ENCODE peak calls at places on chromosomes 7 and 10, in eight cellular contexts. G is cardiac muscle cell, V is GM12878, D is heart right ventricle, N is pancreas, S is H9, H is body of pancreas, A is lung. Z is an unnamed sample.

GRCh38 chr10:46006219-46006618 is 24.2 kb downstream of the NCOA4 start:
- DNase-seq in V (no peak), N (no peak), D (no peak), H (no peak), S (no peak), G (peak), A (no peak), Z (no peak)

GRCh38 chr10:29806350-29806788 is 171.6 kb upstream of the SVIL start:
- DNase-seq in G (no peak), A (no peak), S (no peak), D (no peak), V (no peak), H (no peak), N (no peak), Z (no peak)

GRCh38 chr10:125840955-125841354 is 17.6 kb downstream of the BCCIP start:
- DNase-seq in N (no peak), G (no peak), H (no peak), D (no peak), S (no peak), V (no peak), A (no peak), Z (no peak)

GRCh38 chr10:31630866-31631567 is 297.6 kb downstream of the ARHGAP12 start:
- DNase-seq in S (no peak), N (no peak), A (no peak), V (peak), H (no peak), G (peak), D (peak), Z (no peak)

GRCh38 chr10:69558559-69558958 is 14.7 kb downstream of the NEUROG3 start:
- DNase-seq in H (no peak), D (no peak), S (no peak), G (no peak), N (no peak), A (no peak), V (no peak), Z (no peak)

GRCh38 chr7:64045301-64046040 is at the start of gene ZNF727:
- DNase-seq in S (no peak), V (no peak), D (peak), A (peak), N (peak), G (no peak), H (peak), Z (peak)

GRCh38 chr10:98411768-98412167 is 3.2 kb downstream of the PYROXD2 start:
- DNase-seq in N (no peak), G (no peak), A (no peak), S (no peak), D (no peak), V (no peak), H (no peak), Z (no peak)

GRCh38 chr10:96280859-96281258 is 9.5 kb upstream of the BLNK start:
- DNase-seq in D (no peak), G (no peak), A (no peak), S (no peak), V (no peak), N (no peak), H (no peak), Z (no peak)

GRCh38 chr7:2864999-2865670 is 21.0 kb upstream of the GNA12 start:
- DNase-seq in G (peak), V (no peak), D (peak), S (peak), A (peak), N (peak), H (peak), Z (peak)

GRCh38 chr10:62853710-62854109 is 37.5 kb upstream of the EGR2 start:
- DNase-seq in G (no peak), N (no peak), S (no peak), A (no peak), H (no peak), D (no peak), V (no peak), Z (no peak)

GRCh38 chr10:76336213-76336963 is 905.0 kb downstream of the LRMDA start:
- DNase-seq in H (no peak), V (no peak), N (no peak), A (no peak), S (no peak), G (no peak), D (peak), Z (no peak)

GRCh38 chr10:125984346-125984745 is 88.0 kb downstream of the FANK1 start:
- DNase-seq in V (no peak), A (no peak), H (no peak), D (no peak), N (no peak), S (no peak), G (no peak), Z (no peak)

GRCh38 chr10:88418871-88419270 is 164.2 kb downstream of the RNLS start:
- DNase-seq in D (no peak), G (no peak), V (no peak), H (no peak), S (no peak), A (no peak), N (no peak), Z (no peak)

GRCh38 chr7:116449950-116450349 is 49.6 kb upstream of the CAV2 start:
- DNase-seq in G (peak), S (no peak), H (no peak), D (peak), V (no peak), A (no peak), N (no peak), Z (no peak)

GRCh38 chr10:29751686-29752085 is 116.9 kb upstream of the SVIL start:
- DNase-seq in V (no peak), D (no peak), S (no peak), G (no peak), A (no peak), H (no peak), N (no peak), Z (no peak)

GRCh38 chr10:52318822-52319464 is 4.9 kb downstream of the DKK1 start:
- DNase-seq in D (no peak), G (peak), H (no peak), S (no peak), A (no peak), N (no peak), V (no peak), Z (no peak)

GRCh38 chr10:60853107-60853506 is 74.8 kb downstream of the CDK1 start:
- DNase-seq in D (peak), A (no peak), G (peak), V (no peak), N (no peak), S (no peak), H (no peak), Z (no peak)

DNA sequence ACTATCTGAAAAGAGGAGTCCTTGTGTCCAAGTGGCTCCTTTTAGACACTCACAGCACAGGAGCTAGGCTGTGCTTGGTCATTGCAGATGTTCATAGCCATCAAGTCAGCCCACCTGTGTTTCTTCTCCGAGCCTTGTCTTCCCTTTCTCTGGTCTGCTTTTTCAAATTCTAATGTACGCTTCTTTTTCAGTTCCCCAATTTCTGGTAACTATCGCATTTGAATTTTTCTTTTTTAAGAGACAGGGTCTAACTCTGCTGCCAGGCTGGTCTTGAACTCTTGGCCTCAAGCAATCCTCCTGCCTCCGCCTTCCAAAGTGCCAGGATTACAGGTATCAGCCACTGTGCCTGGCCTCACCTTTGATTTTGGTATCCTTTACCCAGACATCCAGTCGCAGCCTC is 18.9 kb downstream of the APBB1IP start:
- DNase-seq in G (no peak), S (no peak), D (no peak), N (no peak), V (peak), A (no peak), H (no peak), Z (no peak)
- H3K27ac ChIP-seq in G (no peak), S (no peak), D (no peak), N (no peak), V (peak), A (no peak), H (no peak), Z (no peak)

DNA sequence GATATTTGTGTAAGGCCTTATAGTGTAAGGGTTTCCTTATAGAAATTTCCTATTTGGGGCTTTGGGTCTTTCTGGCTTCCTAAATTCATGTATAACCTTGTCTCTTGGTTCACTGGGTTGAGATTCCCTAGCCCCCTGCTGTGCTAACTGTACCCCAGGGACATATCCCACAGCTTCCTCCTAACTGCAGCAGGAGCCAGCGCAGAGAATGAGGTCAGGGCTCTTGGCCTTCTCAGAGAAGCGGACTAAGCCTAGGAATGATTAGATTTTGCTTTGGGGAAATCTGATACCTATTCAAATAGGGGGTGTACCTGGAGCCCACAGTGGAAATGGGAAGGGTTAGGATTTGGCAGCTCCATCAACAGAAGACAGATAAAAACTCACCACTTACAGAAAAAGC is 138.1 kb upstream of the EFCAB10 start:
- DNase-seq in S (no peak), D (no peak), H (no peak), G (no peak), V (no peak), A (no peak), N (no peak), Z (no peak)
- H3K27ac ChIP-seq in S (no peak), D (no peak), H (peak), G (peak), V (no peak), A (no peak), N (no peak), Z (no peak)

GRCh38 chr7:28078036-28078901 is 102.3 kb downstream of the JAZF1 start:
- DNase-seq in S (no peak), V (no peak), N (no peak), D (no peak), A (no peak), G (peak), H (peak), Z (peak)
- H3K27ac ChIP-seq in S (no peak), V (no peak), N (no peak), D (no peak), A (no peak), G (no peak), H (no peak), Z (no peak)

DNA sequence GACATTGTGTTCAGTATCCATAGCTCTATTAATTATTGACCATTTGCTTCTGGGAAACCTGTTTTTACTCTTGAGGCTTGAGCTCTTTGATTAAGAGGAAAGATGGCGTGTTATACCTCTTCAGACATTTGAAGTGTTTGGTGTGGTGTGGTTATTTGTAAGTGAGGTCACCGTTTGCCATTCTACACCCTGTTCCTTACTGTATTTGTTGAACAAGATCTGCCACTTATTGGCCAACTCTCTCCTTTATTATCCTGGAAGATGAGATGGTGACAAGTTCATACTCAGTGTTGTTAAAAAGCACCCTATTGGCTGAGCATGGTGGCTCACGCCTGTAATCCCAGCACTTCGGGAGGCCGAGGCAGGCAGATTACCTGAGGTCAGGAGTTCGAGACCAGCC is 18.5 kb downstream of the C7orf57 start:
- DNase-seq in S (no peak), N (no peak), G (no peak), H (no peak), A (no peak), D (no peak), V (no peak), Z (no peak)
- H3K27ac ChIP-seq in S (no peak), N (no peak), G (no peak), H (no peak), A (no peak), D (no peak), V (no peak), Z (no peak)

GRCh38 chr7:118142012-118142411 is 42.0 kb upstream of the LSM8 start:
- DNase-seq in V (no peak), A (no peak), D (no peak), S (no peak), N (no peak), H (no peak), G (no peak), Z (no peak)
- H3K27ac ChIP-seq in V (no peak), A (no peak), D (no peak), S (no peak), N (no peak), H (no peak), G (no peak), Z (no peak)

GRCh38 chr7:67625257-67625713 is 628.7 kb downstream of the TYW1 start:
- DNase-seq in A (peak), D (peak), N (peak), G (peak), V (no peak), S (peak), H (peak), Z (peak)
- H3K27ac ChIP-seq in A (no peak), D (no peak), N (no peak), G (no peak), V (no peak), S (no peak), H (no peak), Z (no peak)

DNA sequence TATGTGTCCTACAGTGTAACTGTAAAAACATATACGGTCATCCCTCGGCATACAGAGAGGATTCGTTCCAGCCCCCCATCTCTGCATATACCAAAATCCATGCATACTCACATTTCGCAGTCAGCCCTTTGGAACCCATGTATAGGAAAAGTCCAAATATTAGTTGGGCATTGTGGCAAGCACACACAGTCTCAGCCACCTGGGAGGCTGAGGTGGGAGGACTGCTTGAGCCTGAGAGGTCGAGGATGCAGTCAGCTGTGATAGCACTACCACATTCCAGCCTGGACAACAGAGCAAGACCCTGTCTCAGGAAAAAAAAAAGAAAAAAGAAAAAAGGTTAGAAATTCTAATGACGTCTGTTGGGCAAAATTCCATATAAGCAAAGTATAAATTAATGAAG is 29.1 kb downstream of the MDH2 start:
- DNase-seq in G (no peak), V (no peak), H (no peak), N (no peak), A (no peak), D (no peak), S (no peak), Z (no peak)
- H3K27ac ChIP-seq in G (no peak), V (no peak), H (no peak), N (no peak), A (no peak), D (no peak), S (no peak), Z (no peak)

GRCh38 chr10:14860782-14861181 is 17.9 kb upstream of the SUV39H2 start:
- DNase-seq in N (no peak), V (no peak), D (no peak), H (peak), S (no peak), A (no peak), G (no peak), Z (no peak)
- H3K27ac ChIP-seq in N (no peak), V (no peak), D (no peak), H (peak), S (no peak), A (no peak), G (no peak), Z (no peak)

DNA sequence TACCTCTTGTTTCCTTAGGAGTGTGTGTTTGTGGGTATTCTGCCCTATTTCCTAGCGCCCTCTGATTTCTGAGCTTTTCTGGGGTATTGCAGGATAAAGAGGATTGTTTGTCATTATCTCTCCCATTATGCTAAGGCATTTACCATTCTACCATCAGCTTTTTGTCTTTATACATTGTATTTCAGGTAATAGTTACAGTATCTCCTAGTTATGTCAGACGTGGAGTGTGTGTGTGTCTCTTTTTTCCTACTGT is 6.9 kb downstream of the RSBN1L start:
- DNase-seq in V (no peak), A (no peak), N (no peak), G (no peak), S (no peak), D (no peak), H (no peak), Z (no peak)
- H3K27ac ChIP-seq in V (no peak), A (no peak), N (no peak), G (no peak), S (no peak), D (no peak), H (no peak), Z (no peak)

Z was measured in substantia nigra.